ENCODE peak calls at places on chromosomes 12 and 14, in four cellular contexts. A, G, M and L are unnamed samples.

GRCh38 chr12:77079631-77080030 is 14.3 kb upstream of the E2F7 start:
- DNase-seq in A (no peak), G (no peak), M (no peak), L (no peak)

GRCh38 chr12:93181396-93181965 is 196.2 kb upstream of the NUDT4 start:
- DNase-seq in A (no peak), G (no peak), M (no peak), L (no peak)

GRCh38 chr14:20356422-20356821 is 13.0 kb downstream of the PARP2 start:
- DNase-seq in A (no peak), G (no peak), M (peak; percentile 40), L (peak; percentile 11)

GRCh38 chr12:94244165-94245133 is 96.1 kb downstream of the PLXNC1 start:
- DNase-seq in A (peak; percentile 79), G (no peak), M (no peak), L (no peak)

GRCh38 chr12:121955258-121956040 is 37.1 kb downstream of the CFAP251 start:
- DNase-seq in A (no peak), G (peak; percentile 34), M (no peak), L (peak; percentile 10)

GRCh38 chr14:87386453-87386980 is 606.5 kb downstream of the GALC start:
- DNase-seq in A (no peak), G (no peak), M (no peak), L (no peak)

GRCh38 chr12:115920395-115921183 is 356.9 kb downstream of the MED13L start:
- DNase-seq in A (no peak), G (peak; percentile 58), M (no peak), L (no peak)

GRCh38 chr12:19234991-19235876 is 105.7 kb downstream of the PLEKHA5 start:
- DNase-seq in A (no peak), G (peak; percentile 62), M (no peak), L (peak; percentile 23)

GRCh38 chr14:106286697-106287290 is 760.4 kb downstream of the TMEM121 start:
- DNase-seq in A (peak; percentile 62), G (no peak), M (no peak), L (no peak)

GRCh38 chr14:29618323-29619067 is 309.2 kb downstream of the PRKD1 start:
- DNase-seq in A (no peak), G (no peak), M (no peak), L (no peak)

GRCh38 chr14:83425138-83425537 is 1891.5 kb upstream of the SEL1L start:
- DNase-seq in A (no peak), G (peak; percentile 82), M (peak; percentile 53), L (peak; percentile 45)

GRCh38 chr12:43131304-43131703 is 420.7 kb downstream of the ADAMTS20 start:
- DNase-seq in A (no peak), G (no peak), M (no peak), L (no peak)

GRCh38 chr14:24323341-24323740 is 11.5 kb downstream of the ADCY4 start:
- DNase-seq in A (no peak), G (no peak), M (no peak), L (no peak)

GRCh38 chr12:54311091-54311490 is 10.3 kb upstream of the NFE2 start:
- DNase-seq in A (no peak), G (no peak), M (no peak), L (peak; percentile 59)

GRCh38 chr14:48826058-48826457 is 760.1 kb downstream of the RPS29 start:
- DNase-seq in A (no peak), G (no peak), M (no peak), L (no peak)

GRCh38 chr12:99960312-99960711 is 24.4 kb downstream of the ANKS1B start:
- DNase-seq in A (no peak), G (peak; percentile 52), M (peak; percentile 13), L (no peak)

GRCh38 chr12:50599366-50600095 is 94.7 kb downstream of the DIP2B start:
- DNase-seq in A (no peak), G (no peak), M (no peak), L (no peak)

GRCh38 chr14:104172349-104172748 is 34.0 kb downstream of the KIF26A start:
- DNase-seq in A (no peak), G (no peak), M (no peak), L (no peak)

GRCh38 chr12:59637657-59638150 is 41.9 kb downstream of the SLC16A7 start:
- DNase-seq in A (no peak), G (no peak), M (no peak), L (no peak)

GRCh38 chr12:4001869-4002268 is 128.7 kb upstream of the PARP11 start:
- DNase-seq in A (no peak), G (no peak), M (no peak), L (no peak)

GRCh38 chr12:20101046-20101445 is 267.3 kb upstream of the PDE3A start:
- DNase-seq in A (no peak), G (peak; percentile 56), M (no peak), L (no peak)

GRCh38 chr12:28340261-28340660 is 150.0 kb downstream of the CCDC91 start:
- DNase-seq in A (no peak), G (peak; percentile 6), M (no peak), L (no peak)

GRCh38 chr14:61260939-61261776 is 20.0 kb downstream of the TMEM30B start:
- DNase-seq in A (no peak), G (peak; percentile 70), M (peak; percentile 73), L (peak; percentile 16)

GRCh38 chr14:77043984-77044485 is 15.5 kb upstream of the IRF2BPL start:
- DNase-seq in A (no peak), G (peak; percentile 46), M (no peak), L (no peak)

GRCh38 chr12:77560714-77561113 is 270.0 kb upstream of the NAV3 start:
- DNase-seq in A (no peak), G (no peak), M (no peak), L (no peak)

GRCh38 chr14:60922050-60922449 is 58.8 kb downstream of the TRMT5 start:
- DNase-seq in A (no peak), G (no peak), M (peak; percentile 88), L (peak; percentile 87)

GRCh38 chr12:14249368-14249767 is 116.1 kb upstream of the ATF7IP start:
- DNase-seq in A (no peak), G (no peak), M (no peak), L (peak; percentile 46)

GRCh38 chr14:71803539-71804260 is 128.5 kb upstream of the RGS6 start:
- DNase-seq in A (no peak), G (peak; percentile 77), M (peak; percentile 88), L (peak; percentile 79)

GRCh38 chr12:3150820-3151590 is 73.8 kb downstream of the TSPAN9 start:
- DNase-seq in A (no peak), G (peak; percentile 47), M (no peak), L (no peak)

GRCh38 chr12:101087903-101088302 is 122.1 kb downstream of the SLC5A8 start:
- DNase-seq in A (no peak), G (no peak), M (no peak), L (no peak)